ENCODE peak calls at places on chromosome 5, in five cellular contexts. One of them, this sample, is unnamed.

GRCh38 chr5:139458580-139459407 is 3.7 kb downstream of the ECSCR start:
- DNase-seq in activated T-cell treated with anti-CD3 and anti-CD28 coated beads, Interleukin-2, amount 50 U/mL, for 72 hours: peak
- DNase-seq in EH: peak
- DNase-seq in ecto neural progenitor cell: no peak
- DNase-seq in CD4-positive, alpha-beta memory T cell: peak
- DNase-seq in this sample: peak

GRCh38 chr5:140362875-140363630 is 3.1 kb downstream of the SLC4A9 start:
- DNase-seq in ecto neural progenitor cell: peak
- DNase-seq in activated T-cell treated with anti-CD3 and anti-CD28 coated beads, Interleukin-2, amount 50 U/mL, for 72 hours: peak
- DNase-seq in EH: peak
- DNase-seq in CD4-positive, alpha-beta memory T cell: peak
- DNase-seq in this sample: no peak

GRCh38 chr5:82092-82491 is 9.9 kb upstream of the PLEKHG4B start:
- DNase-seq in activated T-cell treated with anti-CD3 and anti-CD28 coated beads, Interleukin-2, amount 50 U/mL, for 72 hours: no peak
- DNase-seq in EH: peak
- DNase-seq in ecto neural progenitor cell: peak
- DNase-seq in CD4-positive, alpha-beta memory T cell: no peak
- DNase-seq in this sample: no peak

GRCh38 chr5:150081541-150082283 is 4.6 kb downstream of the CSF1R start:
- DNase-seq in ecto neural progenitor cell: peak
- DNase-seq in activated T-cell treated with anti-CD3 and anti-CD28 coated beads, Interleukin-2, amount 50 U/mL, for 72 hours: peak
- DNase-seq in EH: peak
- DNase-seq in CD4-positive, alpha-beta memory T cell: no peak
- DNase-seq in this sample: no peak

GRCh38 chr5:176609724-176610429 is at the start of gene GPRIN1:
- DNase-seq in ecto neural progenitor cell: peak
- DNase-seq in EH: peak
- DNase-seq in CD4-positive, alpha-beta memory T cell: no peak
- DNase-seq in activated T-cell treated with anti-CD3 and anti-CD28 coated beads, Interleukin-2, amount 50 U/mL, for 72 hours: peak
- DNase-seq in this sample: peak

GRCh38 chr5:67063791-67064190 is 132.8 kb downstream of the CD180 start:
- DNase-seq in CD4-positive, alpha-beta memory T cell: no peak
- DNase-seq in EH: peak
- DNase-seq in activated T-cell treated with anti-CD3 and anti-CD28 coated beads, Interleukin-2, amount 50 U/mL, for 72 hours: no peak
- DNase-seq in ecto neural progenitor cell: no peak
- DNase-seq in this sample: no peak

GRCh38 chr5:94248175-94248875 is 370.1 kb downstream of the KIAA0825 start:
- DNase-seq in EH: no peak
- DNase-seq in CD4-positive, alpha-beta memory T cell: no peak
- DNase-seq in activated T-cell treated with anti-CD3 and anti-CD28 coated beads, Interleukin-2, amount 50 U/mL, for 72 hours: no peak
- DNase-seq in ecto neural progenitor cell: no peak
- DNase-seq in this sample: no peak

GRCh38 chr5:97149689-97150088 is 7.3 kb upstream of the LIX1 start:
- DNase-seq in activated T-cell treated with anti-CD3 and anti-CD28 coated beads, Interleukin-2, amount 50 U/mL, for 72 hours: no peak
- DNase-seq in CD4-positive, alpha-beta memory T cell: no peak
- DNase-seq in EH: no peak
- DNase-seq in ecto neural progenitor cell: no peak
- DNase-seq in this sample: no peak

GRCh38 chr5:172699999-172700685 is 59.1 kb downstream of the NEURL1B start:
- DNase-seq in CD4-positive, alpha-beta memory T cell: no peak
- DNase-seq in activated T-cell treated with anti-CD3 and anti-CD28 coated beads, Interleukin-2, amount 50 U/mL, for 72 hours: no peak
- DNase-seq in EH: no peak
- DNase-seq in ecto neural progenitor cell: peak
- DNase-seq in this sample: no peak

GRCh38 chr5:148205044-148205813 is 2.4 kb downstream of the SPINK6 start:
- DNase-seq in EH: no peak
- DNase-seq in CD4-positive, alpha-beta memory T cell: no peak
- DNase-seq in activated T-cell treated with anti-CD3 and anti-CD28 coated beads, Interleukin-2, amount 50 U/mL, for 72 hours: no peak
- DNase-seq in ecto neural progenitor cell: no peak
- DNase-seq in this sample: no peak

GRCh38 chr5:74290634-74291033 is 349.9 kb downstream of the ENC1 start:
- DNase-seq in ecto neural progenitor cell: no peak
- DNase-seq in activated T-cell treated with anti-CD3 and anti-CD28 coated beads, Interleukin-2, amount 50 U/mL, for 72 hours: no peak
- DNase-seq in EH: peak
- DNase-seq in CD4-positive, alpha-beta memory T cell: no peak
- DNase-seq in this sample: no peak

GRCh38 chr5:152193391-152194107 is 211.5 kb downstream of the NMUR2 start:
- DNase-seq in CD4-positive, alpha-beta memory T cell: no peak
- DNase-seq in EH: no peak
- DNase-seq in ecto neural progenitor cell: no peak
- DNase-seq in activated T-cell treated with anti-CD3 and anti-CD28 coated beads, Interleukin-2, amount 50 U/mL, for 72 hours: no peak
- DNase-seq in this sample: no peak

GRCh38 chr5:42494414-42494813 is 71.2 kb downstream of the GHR start:
- DNase-seq in ecto neural progenitor cell: no peak
- DNase-seq in CD4-positive, alpha-beta memory T cell: no peak
- DNase-seq in EH: no peak
- DNase-seq in activated T-cell treated with anti-CD3 and anti-CD28 coated beads, Interleukin-2, amount 50 U/mL, for 72 hours: no peak
- DNase-seq in this sample: no peak

GRCh38 chr5:106880656-106881055 is 790.1 kb downstream of the EFNA5 start:
- DNase-seq in CD4-positive, alpha-beta memory T cell: no peak
- DNase-seq in ecto neural progenitor cell: no peak
- DNase-seq in activated T-cell treated with anti-CD3 and anti-CD28 coated beads, Interleukin-2, amount 50 U/mL, for 72 hours: no peak
- DNase-seq in EH: no peak
- DNase-seq in this sample: no peak

GRCh38 chr5:31449962-31450361 is 81.9 kb downstream of the DROSHA start:
- DNase-seq in CD4-positive, alpha-beta memory T cell: no peak
- DNase-seq in EH: no peak
- DNase-seq in ecto neural progenitor cell: no peak
- DNase-seq in activated T-cell treated with anti-CD3 and anti-CD28 coated beads, Interleukin-2, amount 50 U/mL, for 72 hours: no peak
- DNase-seq in this sample: no peak

GRCh38 chr5:94469889-94470288 is 148.5 kb downstream of the KIAA0825 start:
- DNase-seq in activated T-cell treated with anti-CD3 and anti-CD28 coated beads, Interleukin-2, amount 50 U/mL, for 72 hours: no peak
- DNase-seq in CD4-positive, alpha-beta memory T cell: no peak
- DNase-seq in ecto neural progenitor cell: no peak
- DNase-seq in EH: peak
- DNase-seq in this sample: no peak

GRCh38 chr5:32501623-32502022 is 57.1 kb upstream of the ZFR start:
- DNase-seq in ecto neural progenitor cell: no peak
- DNase-seq in activated T-cell treated with anti-CD3 and anti-CD28 coated beads, Interleukin-2, amount 50 U/mL, for 72 hours: no peak
- DNase-seq in CD4-positive, alpha-beta memory T cell: no peak
- DNase-seq in EH: peak
- DNase-seq in this sample: no peak

GRCh38 chr5:36090033-36090432 is 23.4 kb upstream of the UGT3A2 start:
- DNase-seq in ecto neural progenitor cell: peak
- DNase-seq in EH: peak
- DNase-seq in CD4-positive, alpha-beta memory T cell: no peak
- DNase-seq in activated T-cell treated with anti-CD3 and anti-CD28 coated beads, Interleukin-2, amount 50 U/mL, for 72 hours: peak
- DNase-seq in this sample: peak

GRCh38 chr5:132962429-132962928 is 955 bp downstream of the AFF4 start:
- DNase-seq in EH: peak
- DNase-seq in ecto neural progenitor cell: no peak
- DNase-seq in CD4-positive, alpha-beta memory T cell: no peak
- DNase-seq in activated T-cell treated with anti-CD3 and anti-CD28 coated beads, Interleukin-2, amount 50 U/mL, for 72 hours: peak
- DNase-seq in this sample: peak

GRCh38 chr5:132054697-132055440 is 5.6 kb upstream of the IL3 start:
- DNase-seq in ecto neural progenitor cell: peak
- DNase-seq in CD4-positive, alpha-beta memory T cell: no peak
- DNase-seq in EH: no peak
- DNase-seq in activated T-cell treated with anti-CD3 and anti-CD28 coated beads, Interleukin-2, amount 50 U/mL, for 72 hours: no peak
- DNase-seq in this sample: no peak

GRCh38 chr5:123807177-123807900 is 295.4 kb downstream of the CSNK1G3 start:
- DNase-seq in activated T-cell treated with anti-CD3 and anti-CD28 coated beads, Interleukin-2, amount 50 U/mL, for 72 hours: no peak
- DNase-seq in CD4-positive, alpha-beta memory T cell: no peak
- DNase-seq in EH: peak
- DNase-seq in ecto neural progenitor cell: no peak
- DNase-seq in this sample: no peak

GRCh38 chr5:154663424-154663823 is 91.8 kb upstream of the LARP1 start:
- DNase-seq in EH: no peak
- DNase-seq in activated T-cell treated with anti-CD3 and anti-CD28 coated beads, Interleukin-2, amount 50 U/mL, for 72 hours: no peak
- DNase-seq in CD4-positive, alpha-beta memory T cell: no peak
- DNase-seq in ecto neural progenitor cell: no peak
- DNase-seq in this sample: no peak

GRCh38 chr5:177427211-177427822 is 841 bp downstream of the GRK6 start:
- DNase-seq in ecto neural progenitor cell: no peak
- DNase-seq in CD4-positive, alpha-beta memory T cell: no peak
- DNase-seq in activated T-cell treated with anti-CD3 and anti-CD28 coated beads, Interleukin-2, amount 50 U/mL, for 72 hours: no peak
- DNase-seq in EH: peak
- DNase-seq in this sample: no peak

GRCh38 chr5:138077064-138077696 is 6.7 kb upstream of the WNT8A start:
- DNase-seq in ecto neural progenitor cell: peak
- DNase-seq in CD4-positive, alpha-beta memory T cell: no peak
- DNase-seq in EH: peak
- DNase-seq in activated T-cell treated with anti-CD3 and anti-CD28 coated beads, Interleukin-2, amount 50 U/mL, for 72 hours: peak
- DNase-seq in this sample: no peak

GRCh38 chr5:51159164-51159563 is 224.1 kb upstream of the ISL1 start:
- DNase-seq in activated T-cell treated with anti-CD3 and anti-CD28 coated beads, Interleukin-2, amount 50 U/mL, for 72 hours: no peak
- DNase-seq in EH: no peak
- DNase-seq in CD4-positive, alpha-beta memory T cell: no peak
- DNase-seq in ecto neural progenitor cell: no peak
- DNase-seq in this sample: no peak

GRCh38 chr5:171342362-171343111 is 33.5 kb downstream of the TLX3 start:
- DNase-seq in activated T-cell treated with anti-CD3 and anti-CD28 coated beads, Interleukin-2, amount 50 U/mL, for 72 hours: peak
- DNase-seq in CD4-positive, alpha-beta memory T cell: no peak
- DNase-seq in ecto neural progenitor cell: no peak
- DNase-seq in EH: peak
- DNase-seq in this sample: peak

GRCh38 chr5:151240891-151241290 is 12.1 kb upstream of the GM2A start:
- DNase-seq in CD4-positive, alpha-beta memory T cell: no peak
- DNase-seq in ecto neural progenitor cell: no peak
- DNase-seq in EH: no peak
- DNase-seq in activated T-cell treated with anti-CD3 and anti-CD28 coated beads, Interleukin-2, amount 50 U/mL, for 72 hours: no peak
- DNase-seq in this sample: no peak

GRCh38 chr5:168317521-168318147 is 26.2 kb downstream of the WWC1 start:
- DNase-seq in activated T-cell treated with anti-CD3 and anti-CD28 coated beads, Interleukin-2, amount 50 U/mL, for 72 hours: no peak
- DNase-seq in CD4-positive, alpha-beta memory T cell: no peak
- DNase-seq in EH: peak
- DNase-seq in ecto neural progenitor cell: no peak
- DNase-seq in this sample: peak

GRCh38 chr5:151227918-151228447 is 4.1 kb upstream of the CCDC69 start:
- DNase-seq in CD4-positive, alpha-beta memory T cell: no peak
- DNase-seq in EH: no peak
- DNase-seq in ecto neural progenitor cell: no peak
- DNase-seq in activated T-cell treated with anti-CD3 and anti-CD28 coated beads, Interleukin-2, amount 50 U/mL, for 72 hours: no peak
- DNase-seq in this sample: no peak

GRCh38 chr5:11372191-11372590 is 532.1 kb downstream of the CTNND2 start:
- DNase-seq in CD4-positive, alpha-beta memory T cell: no peak
- DNase-seq in activated T-cell treated with anti-CD3 and anti-CD28 coated beads, Interleukin-2, amount 50 U/mL, for 72 hours: no peak
- DNase-seq in ecto neural progenitor cell: no peak
- DNase-seq in EH: no peak
- DNase-seq in this sample: no peak

GRCh38 chr5:38922199-38922598 is 76.4 kb downstream of the OSMR start:
- DNase-seq in CD4-positive, alpha-beta memory T cell: no peak
- DNase-seq in ecto neural progenitor cell: peak
- DNase-seq in EH: peak
- DNase-seq in activated T-cell treated with anti-CD3 and anti-CD28 coated beads, Interleukin-2, amount 50 U/mL, for 72 hours: peak
- DNase-seq in this sample: no peak

GRCh38 chr5:168790037-168790635 is 211.0 kb upstream of the PANK3 start:
- DNase-seq in activated T-cell treated with anti-CD3 and anti-CD28 coated beads, Interleukin-2, amount 50 U/mL, for 72 hours: no peak
- DNase-seq in EH: peak
- DNase-seq in CD4-positive, alpha-beta memory T cell: no peak
- DNase-seq in ecto neural progenitor cell: no peak
- DNase-seq in this sample: no peak

GRCh38 chr5:33936004-33936380 is 194 bp upstream of the RXFP3 start:
- DNase-seq in activated T-cell treated with anti-CD3 and anti-CD28 coated beads, Interleukin-2, amount 50 U/mL, for 72 hours: peak
- DNase-seq in CD4-positive, alpha-beta memory T cell: no peak
- DNase-seq in ecto neural progenitor cell: peak
- DNase-seq in EH: peak
- DNase-seq in this sample: no peak

GRCh38 chr5:148875205-148875875 is 48.9 kb downstream of the ADRB2 start:
- DNase-seq in activated T-cell treated with anti-CD3 and anti-CD28 coated beads, Interleukin-2, amount 50 U/mL, for 72 hours: no peak
- DNase-seq in CD4-positive, alpha-beta memory T cell: no peak
- DNase-seq in EH: no peak
- DNase-seq in ecto neural progenitor cell: no peak
- DNase-seq in this sample: no peak

GRCh38 chr5:134458676-134459403 is 47.2 kb upstream of the CDKN2AIPNL start:
- DNase-seq in CD4-positive, alpha-beta memory T cell: no peak
- DNase-seq in EH: no peak
- DNase-seq in ecto neural progenitor cell: no peak
- DNase-seq in activated T-cell treated with anti-CD3 and anti-CD28 coated beads, Interleukin-2, amount 50 U/mL, for 72 hours: no peak
- DNase-seq in this sample: no peak

GRCh38 chr5:134529460-134529859 is 4.0 kb downstream of the JADE2 start:
- DNase-seq in activated T-cell treated with anti-CD3 and anti-CD28 coated beads, Interleukin-2, amount 50 U/mL, for 72 hours: no peak
- DNase-seq in CD4-positive, alpha-beta memory T cell: no peak
- DNase-seq in EH: no peak
- DNase-seq in ecto neural progenitor cell: no peak
- DNase-seq in this sample: no peak

This sample was measured in SW 1271.